ENCODE peak calls at places on chromosomes 13 and 19, in eight cellular contexts. S, M, U, R, J, G, Y and F are unnamed samples.

GRCh38 chr19:54266133-54266532 is 9.1 kb upstream of the LILRB5 start:
- DNase-seq in S (peak), M (peak), U (peak), R (peak), J (peak), G (peak), Y (peak), F (peak)

GRCh38 chr19:12668937-12669271 is 2.3 kb downstream of the WDR83 start:
- DNase-seq in S (peak), M (peak), U (peak), R (peak), J (peak), G (peak), Y (no peak), F (peak)

GRCh38 chr13:111886217-111886945 is 180.6 kb upstream of the SOX1 start:
- DNase-seq in S (no peak), M (no peak), U (no peak), R (no peak), J (no peak), G (no peak), Y (peak), F (no peak)

GRCh38 chr13:76852991-76853390 is 33.2 kb downstream of the KCTD12 start:
- DNase-seq in S (no peak), M (no peak), U (peak), R (no peak), J (no peak), G (peak), Y (no peak), F (peak)

GRCh38 chr13:110759710-110760109 is 46.2 kb downstream of the ING1 start:
- DNase-seq in S (no peak), M (no peak), U (peak), R (no peak), J (no peak), G (peak), Y (no peak), F (peak)

GRCh38 chr13:30616927-30617314 is 799 bp upstream of the USPL1 start:
- DNase-seq in S (no peak), M (peak), U (peak), R (no peak), J (peak), G (peak), Y (peak), F (peak)

GRCh38 chr19:52923782-52924593 is 760 bp upstream of the ZNF888 start:
- DNase-seq in S (no peak), M (peak), U (peak), R (no peak), J (peak), G (peak), Y (peak), F (peak)

GRCh38 chr19:38543807-38544568 is 73.8 kb downstream of the MAP4K1 start:
- DNase-seq in S (no peak), M (peak), U (peak), R (peak), J (peak), G (peak), Y (peak), F (peak)

GRCh38 chr19:6087074-6087506 is 23.2 kb downstream of the RFX2 start:
- DNase-seq in S (no peak), M (peak), U (no peak), R (no peak), J (no peak), G (no peak), Y (peak), F (no peak)

GRCh38 chr13:109007946-109008345 is 378.5 kb downstream of the MYO16 start:
- DNase-seq in S (no peak), M (no peak), U (no peak), R (no peak), J (no peak), G (no peak), Y (no peak), F (no peak)

GRCh38 chr13:109773276-109773675 is 13.1 kb downstream of the IRS2 start:
- DNase-seq in S (no peak), M (no peak), U (no peak), R (no peak), J (no peak), G (no peak), Y (no peak), F (no peak)

GRCh38 chr19:5073153-5073844 is 104.4 kb downstream of the KDM4B start:
- DNase-seq in S (no peak), M (no peak), U (no peak), R (no peak), J (no peak), G (no peak), Y (peak), F (no peak)
- TF ChIP-seq CTCF in S (no peak), M (no peak), U (no peak), R (no peak), J (no peak), G (no peak), Y (no peak), F (no peak)

GRCh38 chr19:15283141-15283885 is 49.0 kb downstream of the BRD4 start:
- DNase-seq in S (no peak), M (no peak), U (peak), R (no peak), J (peak), G (peak), Y (no peak), F (peak)
- TF ChIP-seq CTCF in S (no peak), M (no peak), U (no peak), R (no peak), J (no peak), G (no peak), Y (no peak), F (no peak)

DNA sequence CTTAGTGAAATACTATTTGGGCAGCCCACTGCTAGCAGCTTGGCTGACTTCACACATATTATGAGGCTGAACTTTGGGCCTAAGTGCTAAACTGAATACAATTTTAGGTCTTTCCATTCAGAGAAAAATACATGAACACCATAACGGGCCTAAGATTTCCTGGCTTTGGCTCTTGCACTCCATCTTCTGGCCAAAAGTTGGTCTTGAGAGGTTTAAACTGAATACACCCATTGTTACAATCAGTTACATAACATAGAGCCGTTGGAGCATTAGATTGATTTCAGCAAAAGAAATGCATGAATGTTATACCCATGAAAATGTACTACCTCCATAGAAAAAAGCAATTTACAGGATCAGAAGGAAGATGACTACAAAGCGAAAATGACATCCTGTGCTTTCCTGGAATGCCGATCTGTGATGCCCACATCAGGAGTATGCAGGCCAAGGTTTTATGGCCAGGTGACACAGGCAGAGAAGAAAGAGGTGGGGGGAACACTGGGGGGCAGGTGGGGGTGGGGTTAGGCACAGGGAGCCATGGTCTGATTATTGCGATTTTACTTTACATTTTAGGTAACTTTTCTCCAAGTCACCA is 11.1 kb upstream of the SHISA2 start:
- DNase-seq in S (peak), M (peak), U (peak), R (no peak), J (no peak), G (peak), Y (peak), F (peak)
- TF ChIP-seq CTCF in S (peak), M (peak), U (peak), R (peak), J (peak), G (peak), Y (peak), F (peak)

DNA sequence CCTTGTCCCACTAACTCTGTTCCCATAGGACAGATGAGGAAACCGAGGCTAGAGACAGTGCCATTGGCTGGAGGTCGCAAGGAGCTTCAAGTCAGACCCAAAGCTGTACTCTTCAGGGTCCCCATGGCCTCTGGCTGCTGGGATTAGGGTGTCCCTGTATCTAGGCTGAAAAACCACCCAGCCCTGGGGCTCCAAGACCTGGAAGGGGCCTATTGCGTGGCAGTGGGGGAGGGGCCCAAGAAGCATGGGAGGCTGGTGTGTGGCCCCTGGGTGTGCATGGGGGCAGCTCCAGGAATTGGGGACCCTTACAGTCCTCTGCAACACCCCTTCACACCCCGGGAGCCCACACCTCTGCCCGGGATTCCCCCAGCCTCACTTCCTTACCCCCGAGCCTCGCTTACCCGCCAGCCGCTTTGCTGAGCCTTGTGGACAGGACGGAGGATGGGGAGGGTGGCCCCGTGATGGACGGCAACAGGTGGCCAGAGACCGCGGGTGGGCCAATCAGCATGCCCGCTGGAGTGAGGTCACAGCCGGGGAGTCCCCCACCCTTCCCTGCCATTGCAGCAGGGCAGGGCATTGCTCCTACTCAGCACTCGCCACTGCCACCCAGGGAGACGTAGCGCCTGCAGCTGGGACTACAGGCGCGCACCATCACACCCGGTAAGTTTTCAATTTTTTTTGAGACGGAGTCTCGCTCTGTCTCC is at the start of gene JSRP1:
- DNase-seq in S (no peak), M (no peak), U (no peak), R (no peak), J (no peak), G (no peak), Y (no peak), F (no peak)
- TF ChIP-seq CTCF in S (no peak), M (no peak), U (no peak), R (no peak), J (no peak), G (no peak), Y (no peak), F (no peak)

GRCh38 chr19:42655748-42656147 is 61.0 kb upstream of the CEACAM8 start:
- DNase-seq in S (no peak), M (no peak), U (no peak), R (no peak), J (no peak), G (no peak), Y (no peak), F (no peak)
- TF ChIP-seq CTCF in S (no peak), M (no peak), U (no peak), R (no peak), J (no peak), G (no peak), Y (no peak), F (no peak)

DNA sequence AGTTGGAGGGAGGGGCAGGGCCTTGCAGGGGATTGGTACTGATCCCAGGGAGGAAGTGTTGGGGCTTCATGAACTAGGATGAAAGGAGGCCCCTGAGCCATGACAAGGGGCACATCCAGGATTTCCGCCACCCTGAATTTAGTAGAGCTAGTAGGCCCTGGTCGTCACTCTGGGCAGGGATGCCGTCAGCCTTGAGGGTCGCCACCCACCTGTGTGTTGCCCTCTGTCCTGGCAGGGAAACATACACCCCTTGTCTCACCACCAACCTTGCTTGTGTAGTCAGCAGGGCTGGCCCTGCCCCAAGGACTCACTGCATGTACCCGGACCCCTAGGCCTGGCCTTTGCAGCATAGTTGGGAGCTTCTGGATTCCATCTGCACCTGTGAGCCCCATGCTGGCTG is 9.4 kb upstream of the QTRT1 start:
- DNase-seq in S (no peak), M (no peak), U (no peak), R (no peak), J (no peak), G (no peak), Y (peak), F (no peak)
- TF ChIP-seq CTCF in S (no peak), M (no peak), U (no peak), R (no peak), J (no peak), G (no peak), Y (no peak), F (no peak)

GRCh38 chr13:37966266-37966665 is 96.7 kb upstream of the TRPC4 start:
- DNase-seq in S (no peak), M (no peak), U (no peak), R (no peak), J (no peak), G (no peak), Y (no peak), F (no peak)

GRCh38 chr13:37959284-37959683 is 89.7 kb upstream of the TRPC4 start:
- DNase-seq in S (no peak), M (no peak), U (no peak), R (no peak), J (no peak), G (no peak), Y (no peak), F (no peak)

GRCh38 chr13:37956536-37956935 is 87.0 kb upstream of the TRPC4 start:
- DNase-seq in S (no peak), M (no peak), U (no peak), R (no peak), J (no peak), G (no peak), Y (no peak), F (no peak)

DNA sequence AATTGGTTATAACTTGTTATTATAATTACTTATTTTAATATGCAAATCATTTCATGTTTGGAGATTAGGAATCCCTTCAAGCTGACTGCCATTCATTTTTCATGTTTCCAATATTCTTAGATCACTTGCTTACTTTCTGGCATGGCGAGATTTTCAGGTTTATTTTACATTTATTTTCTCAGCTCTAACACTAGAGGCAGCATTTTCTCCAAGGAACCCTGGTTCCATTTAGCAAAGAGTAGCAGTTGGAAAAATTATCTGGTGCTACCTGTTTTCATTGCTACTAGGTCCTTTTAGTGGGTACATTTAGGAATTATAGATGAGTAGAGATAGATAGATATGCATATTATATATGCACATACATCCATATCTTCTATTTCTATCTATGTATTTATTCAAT is 90.9 kb upstream of the TRPC4 start:
- DNase-seq in S (no peak), M (no peak), U (peak), R (no peak), J (no peak), G (peak), Y (no peak), F (no peak)
- TF ChIP-seq CTCF in S (no peak), M (peak), U (peak), R (no peak), J (no peak), G (peak), Y (peak), F (peak)

GRCh38 chr19:46410205-46411087 is 2.9 kb downstream of the CCDC8 start:
- DNase-seq in S (no peak), M (no peak), U (no peak), R (no peak), J (no peak), G (no peak), Y (no peak), F (no peak)
- TF ChIP-seq CTCF in S (no peak), M (no peak), U (no peak), R (no peak), J (no peak), G (no peak), Y (no peak), F (no peak)

GRCh38 chr13:105207586-105208293 is 1327.7 kb downstream of the EFNB2 start:
- DNase-seq in S (no peak), M (no peak), U (peak), R (no peak), J (no peak), G (peak), Y (no peak), F (no peak)

GRCh38 chr13:105202384-105202783 is 1333.1 kb downstream of the EFNB2 start:
- DNase-seq in S (no peak), M (peak), U (peak), R (no peak), J (no peak), G (peak), Y (no peak), F (peak)
- TF ChIP-seq CTCF in S (peak), M (peak), U (peak), R (peak), J (peak), G (peak), Y (peak), F (peak)

DNA sequence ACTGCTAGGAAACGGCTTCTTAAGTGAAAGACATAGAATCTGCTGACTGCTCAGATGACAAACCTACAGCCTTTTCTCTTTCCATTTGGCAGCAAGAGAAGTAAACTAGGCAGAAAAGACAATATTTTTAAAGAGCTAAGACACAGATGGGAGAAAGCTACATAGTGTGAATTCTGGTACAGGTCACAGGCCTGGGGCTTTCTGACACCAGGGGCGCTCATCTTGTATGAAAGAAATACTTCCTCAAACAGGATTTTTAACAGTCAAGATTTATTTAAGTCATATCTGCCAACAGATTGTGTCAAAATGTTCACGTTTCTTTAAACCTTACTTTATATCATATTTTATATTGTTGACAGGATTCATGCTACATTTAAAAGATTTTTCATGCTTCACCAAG is 78.4 kb downstream of the MIPEP start:
- DNase-seq in S (no peak), M (no peak), U (no peak), R (no peak), J (no peak), G (no peak), Y (no peak), F (no peak)
- TF ChIP-seq CTCF in S (no peak), M (no peak), U (no peak), R (no peak), J (no peak), G (no peak), Y (peak), F (no peak)